ENCODE peak calls at places on chromosomes 4 and X, in four cellular contexts. N is H1, F is SK-N-SH, C is K562. H is an unnamed sample.

GRCh38 chr4:7535094-7535493 is 100.4 kb upstream of the PSAPL1 start:
- DNase-seq in N (no peak), F (no peak), C (no peak), H (no peak)

GRCh38 chrX:30643313-30643821 is 9.9 kb upstream of the GK start:
- DNase-seq in N (no peak), F (no peak), C (no peak), H (no peak)

GRCh38 chrX:115913575-115913974 is 257.0 kb upstream of the AGTR2 start:
- DNase-seq in N (no peak), F (no peak), C (no peak), H (no peak)

GRCh38 chrX:119015407-119016242 is 41.2 kb downstream of the LONRF3 start:
- DNase-seq in N (no peak), F (no peak), C (no peak), H (no peak)

GRCh38 chrX:12441376-12442128 is 303.3 kb downstream of the FRMPD4 start:
- DNase-seq in N (no peak), F (no peak), C (no peak), H (no peak)

GRCh38 chr4:77903186-77903585 is 40.6 kb downstream of the MRPL1 start:
- DNase-seq in N (no peak), F (no peak), C (no peak), H (no peak)

GRCh38 chr4:5963611-5964010 is 54.6 kb downstream of the C4orf50 start:
- DNase-seq in N (no peak), F (no peak), C (no peak), H (peak)

GRCh38 chrX:48589482-48590162 is 7.7 kb upstream of the WDR13 start:
- DNase-seq in N (no peak), F (no peak), C (no peak), H (no peak)

GRCh38 chrX:70505451-70505841 is 60.8 kb downstream of the DLG3 start:
- DNase-seq in N (no peak), F (no peak), C (no peak), H (no peak)

GRCh38 chr4:40227284-40227683 is 30.5 kb downstream of the RHOH start:
- DNase-seq in N (no peak), F (no peak), C (no peak), H (no peak)

GRCh38 chrX:10288400-10288799 is 131.6 kb downstream of the CLCN4 start:
- DNase-seq in N (no peak), F (no peak), C (no peak), H (no peak)

GRCh38 chr4:17544205-17544604 is 29.2 kb downstream of the CLRN2 start:
- DNase-seq in N (no peak), F (no peak), C (no peak), H (no peak)

GRCh38 chr4:17336069-17336468 is 175.8 kb downstream of the QDPR start:
- DNase-seq in N (no peak), F (no peak), C (no peak), H (no peak)

GRCh38 chr4:139740121-139740520 is 74.5 kb downstream of the MGST2 start:
- DNase-seq in N (peak), F (no peak), C (no peak), H (no peak)

GRCh38 chrX:71173440-71173839 is 28.8 kb downstream of the NLGN3 start:
- DNase-seq in N (no peak), F (no peak), C (no peak), H (no peak)

GRCh38 chrX:110442631-110443030 is 84.0 kb downstream of the RTL9 start:
- DNase-seq in N (no peak), F (peak), C (peak), H (peak)

GRCh38 chr4:108430921-108431320 is 189.5 kb upstream of the RPL34 start:
- DNase-seq in N (no peak), F (no peak), C (no peak), H (no peak)

GRCh38 chr4:173248690-173249089 is 80.1 kb downstream of the GALNT7 start:
- DNase-seq in N (no peak), F (no peak), C (no peak), H (no peak)

GRCh38 chr4:25523405-25523804 is 132.2 kb upstream of the SLC34A2 start:
- DNase-seq in N (no peak), F (no peak), C (no peak), H (no peak)

GRCh38 chr4:168385142-168385490 is 66.6 kb upstream of the DDX60 start:
- DNase-seq in N (no peak), F (no peak), C (no peak), H (no peak)

GRCh38 chrX:110966839-110967238 is 129.2 kb upstream of the PAK3 start:
- DNase-seq in N (no peak), F (no peak), C (no peak), H (no peak)

GRCh38 chr4:41635441-41635840 is 97.5 kb downstream of the LIMCH1 start:
- DNase-seq in N (no peak), F (no peak), C (no peak), H (no peak)

GRCh38 chr4:82005153-82005552 is 368.6 kb downstream of the HNRNPD start:
- DNase-seq in N (no peak), F (no peak), C (no peak), H (no peak)

GRCh38 chrX:78527263-78527662 is 131.9 kb downstream of the RTL3 start:
- DNase-seq in N (no peak), F (no peak), C (no peak), H (no peak)

GRCh38 chr4:161767116-161767515 is 396.7 kb downstream of the FSTL5 start:
- DNase-seq in N (no peak), F (no peak), C (no peak), H (no peak)

GRCh38 chr4:78311306-78311705 is 240.3 kb upstream of the ANXA3 start:
- DNase-seq in N (no peak), F (no peak), C (no peak), H (no peak)

GRCh38 chr4:64533159-64533558 is 123.9 kb upstream of the TECRL start:
- DNase-seq in N (no peak), F (no peak), C (no peak), H (no peak)

GRCh38 chrX:16819634-16820033 is 33.4 kb downstream of the TXLNG start:
- DNase-seq in N (no peak), F (no peak), C (no peak), H (no peak)

GRCh38 chr4:20987191-20987590 is 286.9 kb downstream of the PACRGL start:
- DNase-seq in N (no peak), F (no peak), C (no peak), H (no peak)

GRCh38 chr4:33060873-33061542 is 2340.8 kb downstream of the PCDH7 start:
- DNase-seq in N (peak), F (peak), C (no peak), H (peak)

GRCh38 chr4:53592686-53593641 is 1.7 kb upstream of the LNX1 start:
- DNase-seq in N (peak), F (no peak), C (peak), H (peak)
- TF ChIP-seq TEAD4 in N (no peak), F (no peak), C (no peak), H (no peak)

GRCh38 chrX:104513162-104513561 is 52.8 kb upstream of the IL1RAPL2 start:
- DNase-seq in N (no peak), F (no peak), C (no peak), H (no peak)

GRCh38 chrX:104510801-104511200 is 55.2 kb upstream of the IL1RAPL2 start:
- DNase-seq in N (no peak), F (no peak), C (no peak), H (no peak)
- TF ChIP-seq TEAD4 in N (no peak), F (no peak), C (no peak), H (no peak)

GRCh38 chr4:185865901-185866328 is 53.9 kb upstream of the SORBS2 start:
- DNase-seq in N (no peak), F (no peak), C (no peak), H (no peak)
- TF ChIP-seq TEAD4 in N (no peak), F (no peak), C (no peak), H (no peak)

GRCh38 chr4:74796631-74797030 is 2.3 kb upstream of the BTC start:
- DNase-seq in N (no peak), F (no peak), C (no peak), H (no peak)

GRCh38 chr4:74793757-74794340 is 474 bp downstream of the BTC start:
- DNase-seq in N (peak), F (peak), C (no peak), H (peak)

GRCh38 chr4:74789518-74789917 is 4.8 kb downstream of the BTC start:
- DNase-seq in N (no peak), F (no peak), C (no peak), H (no peak)

GRCh38 chr4:74790652-74791051 is 3.7 kb downstream of the BTC start:
- DNase-seq in N (no peak), F (no peak), C (no peak), H (no peak)

DNA sequence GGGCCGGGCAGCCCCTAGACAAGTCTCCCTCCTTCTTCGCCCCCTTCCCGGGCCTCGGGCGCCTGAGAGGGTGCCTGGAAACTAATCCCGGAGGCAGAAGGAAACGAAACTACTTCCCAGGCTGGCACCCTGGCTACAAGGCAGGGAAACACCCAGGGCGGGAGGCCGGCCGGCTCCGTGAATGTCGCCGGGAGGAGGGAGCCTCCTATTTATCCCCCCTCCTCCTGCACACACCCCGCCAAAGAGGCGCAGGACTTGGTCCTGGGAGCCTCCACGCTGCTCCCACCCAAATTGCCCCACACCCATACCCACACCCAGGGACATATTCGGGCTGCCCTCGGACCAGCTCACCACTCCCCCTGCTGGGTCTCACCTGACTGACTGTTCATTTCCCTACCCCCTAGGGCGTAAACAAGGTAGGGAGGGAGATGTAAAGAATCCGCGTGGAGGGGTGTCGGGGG is at the start of gene BTC:
- DNase-seq in N (peak), F (peak), C (no peak), H (peak)
- TF ChIP-seq TEAD4 in N (no peak), F (no peak), C (no peak), H (no peak)

GRCh38 chr4:45477311-45477733 is 646.5 kb downstream of the GABRG1 start:
- DNase-seq in N (no peak), F (no peak), C (no peak), H (no peak)
- TF ChIP-seq TEAD4 in N (no peak), F (no peak), C (no peak), H (no peak)

GRCh38 chr4:84342161-84342560 is 156.9 kb downstream of the NKX6-1 start:
- DNase-seq in N (no peak), F (no peak), C (no peak), H (no peak)

GRCh38 chr4:84341559-84341958 is 157.5 kb downstream of the NKX6-1 start:
- DNase-seq in N (no peak), F (no peak), C (no peak), H (no peak)

GRCh38 chr4:84338367-84338766 is 160.7 kb downstream of the NKX6-1 start:
- DNase-seq in N (no peak), F (no peak), C (no peak), H (no peak)

DNA sequence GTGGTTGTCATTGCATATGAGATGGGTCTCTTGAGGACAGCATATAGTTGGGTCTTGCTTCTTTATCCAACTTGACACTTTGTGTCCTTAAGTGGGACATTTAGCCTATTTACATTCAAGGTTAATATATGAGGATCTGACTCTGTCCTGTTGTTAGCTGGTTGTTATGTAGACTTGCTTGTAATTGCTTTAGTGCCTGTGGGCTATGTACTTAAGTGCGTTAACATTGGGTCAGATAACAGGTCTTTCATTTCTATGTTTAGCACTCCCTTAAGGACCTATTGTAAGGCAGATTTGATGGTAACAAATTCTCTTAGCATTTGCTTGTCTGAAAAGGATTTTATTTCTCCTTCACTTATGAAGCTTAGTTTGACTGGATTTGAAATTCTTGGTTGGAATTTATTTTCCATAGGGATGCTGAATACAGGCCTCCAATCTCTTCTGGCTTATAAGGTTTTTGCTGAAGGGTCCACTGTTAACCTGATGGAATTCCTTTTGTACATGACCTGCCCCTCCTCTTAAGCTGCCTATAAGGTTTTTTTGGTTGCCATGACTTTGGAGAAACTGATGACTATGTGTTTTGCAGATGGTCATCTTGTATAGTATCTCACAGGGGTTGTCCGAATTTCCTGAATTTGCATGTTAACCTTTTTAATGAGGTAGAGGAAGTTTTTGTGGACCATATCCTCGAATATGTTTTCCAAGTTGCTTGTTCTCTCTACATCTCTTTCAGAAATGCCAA is 162.0 kb downstream of the NKX6-1 start:
- DNase-seq in N (no peak), F (no peak), C (no peak), H (no peak)
- TF ChIP-seq TEAD4 in N (no peak), F (no peak), C (no peak), H (no peak)

GRCh38 chr4:754221-755120 is 48.8 kb downstream of the PCGF3 start:
- DNase-seq in N (no peak), F (no peak), C (no peak), H (no peak)
- TF ChIP-seq TEAD4 in N (no peak), F (no peak), C (no peak), H (no peak)

DNA sequence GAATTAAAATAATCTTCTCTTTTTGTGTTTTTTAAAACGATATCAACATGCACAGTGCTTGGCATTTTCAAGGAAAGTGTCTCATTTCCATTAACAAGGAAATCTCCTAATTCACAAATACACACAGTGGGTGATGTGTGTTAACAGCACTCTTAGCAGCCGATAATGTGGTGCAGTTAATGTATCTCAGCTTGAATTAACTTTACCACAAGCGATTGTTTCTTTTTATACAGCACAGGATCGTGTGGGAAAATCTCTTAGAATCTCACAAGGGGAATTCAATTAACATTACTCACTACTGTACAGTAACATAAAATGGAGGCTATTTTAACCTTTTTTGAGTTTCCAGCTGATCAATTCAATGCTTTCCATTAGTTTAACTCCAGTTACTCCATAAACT is 1841.9 kb downstream of the STIM2 start:
- DNase-seq in N (no peak), F (no peak), C (no peak), H (no peak)
- TF ChIP-seq TEAD4 in N (no peak), F (no peak), C (no peak), H (no peak)

DNA sequence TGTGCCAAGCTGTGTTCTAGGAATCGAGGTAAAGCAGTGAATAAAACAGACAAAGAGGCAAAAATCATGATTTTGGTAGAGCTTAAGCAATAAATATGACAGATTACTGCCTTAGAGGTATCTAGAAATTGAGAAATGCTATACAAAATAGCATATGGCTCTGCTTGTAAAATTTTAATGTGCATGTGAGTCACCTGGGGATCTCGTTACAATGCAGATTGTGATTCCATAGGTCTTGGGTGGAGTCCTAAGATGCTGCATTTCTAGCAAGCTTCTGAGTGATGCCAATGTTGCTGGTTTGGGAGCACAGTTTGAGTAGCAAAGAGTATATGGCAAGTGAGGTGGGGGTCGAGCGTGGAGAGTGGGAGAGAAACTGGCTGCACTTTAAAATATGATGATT is 697.3 kb upstream of the MAGEB2 start:
- DNase-seq in N (no peak), F (no peak), C (no peak), H (no peak)
- TF ChIP-seq TEAD4 in N (no peak), F (no peak), C (no peak), H (no peak)

GRCh38 chrX:3815896-3816664 is 102.6 kb upstream of the PRKX start:
- DNase-seq in N (peak), F (peak), C (peak), H (peak)

GRCh38 chrX:3820170-3820569 is 106.7 kb upstream of the PRKX start:
- DNase-seq in N (no peak), F (no peak), C (no peak), H (no peak)
- TF ChIP-seq TEAD4 in N (no peak), F (peak), C (no peak), H (no peak)